ENCODE peak calls at places on chromosomes 13 and 19, in four cellular contexts. U is breast epithelium, Q is tibial artery, R is neural crest cell. K is an unnamed sample.

GRCh38 chr13:94656766-94657165 is 55.1 kb downstream of the GPR180 start:
- DNase-seq in U (no peak), Q (no peak), R (no peak), K (no peak)

GRCh38 chr19:53659292-53659691 is 27.5 kb downstream of the DPRX start:
- DNase-seq in U (peak; percentile 31), Q (no peak), R (peak; percentile 35), K (peak; percentile 31)

GRCh38 chr19:33500586-33500985 is 21.0 kb downstream of the PEPD start:
- DNase-seq in U (no peak), Q (no peak), R (no peak), K (no peak)

GRCh38 chr13:32448224-32448623 is 20.3 kb upstream of the N4BP2L1 start:
- DNase-seq in U (no peak), Q (no peak), R (no peak), K (no peak)

GRCh38 chr13:114279146-114279545 is 2.3 kb upstream of the UPF3A start:
- DNase-seq in U (no peak), Q (no peak), R (no peak), K (no peak)

GRCh38 chr19:49490287-49491029 is 3.0 kb downstream of the RPL13A start:
- DNase-seq in U (no peak), Q (no peak), R (no peak), K (no peak)

GRCh38 chr19:9741476-9742171 is 26.9 kb downstream of the ZNF846 start:
- DNase-seq in U (no peak), Q (no peak), R (no peak), K (no peak)

GRCh38 chr13:102870677-102871415 is 25.0 kb downstream of the ERCC5 start:
- DNase-seq in U (no peak), Q (no peak), R (peak; percentile 53), K (peak; percentile 56)

GRCh38 chr19:36916991-36917390 is 859 bp downstream of the ZNF568 start:
- DNase-seq in U (no peak), Q (no peak), R (no peak), K (no peak)

DNA sequence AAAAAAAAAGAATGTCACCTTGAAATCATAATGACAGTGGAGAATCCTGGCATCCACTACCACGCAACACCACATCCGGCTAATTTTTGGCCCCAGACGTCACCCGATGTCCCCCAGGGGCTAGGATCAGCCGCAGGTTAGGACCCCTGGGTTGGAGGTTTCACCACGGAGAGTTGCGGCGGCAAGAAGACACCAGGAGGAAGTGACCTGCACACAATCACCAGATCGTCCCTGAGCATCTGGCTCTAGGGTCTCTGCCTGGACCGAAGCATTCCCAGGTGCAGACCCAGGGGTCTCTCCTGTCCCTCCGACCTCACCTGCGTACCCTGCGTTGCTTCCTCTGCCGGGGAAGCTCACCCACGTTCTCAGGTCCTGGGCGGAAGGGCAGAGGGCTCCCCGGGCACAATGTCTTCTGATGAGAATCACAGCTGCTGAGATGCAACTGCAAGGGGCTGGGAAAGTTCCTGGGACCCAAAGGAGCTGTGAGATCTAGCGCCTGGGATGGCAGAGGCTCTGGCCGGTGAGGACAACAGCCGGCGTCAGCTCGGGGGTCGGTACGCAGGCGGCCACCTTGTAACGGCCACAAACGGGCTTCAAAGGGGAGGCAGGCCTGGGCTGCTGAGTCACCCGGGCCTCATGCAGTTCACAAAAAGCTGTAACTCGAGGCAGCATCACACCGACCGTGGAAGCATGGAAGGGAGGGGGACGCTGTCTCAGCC is 111.2 kb downstream of the GADD45B start:
- DNase-seq in U (no peak), Q (peak; percentile 15), R (no peak), K (no peak)
- TF ChIP-seq CTCF in U (no peak), Q (no peak), R (no peak), K (no peak)

GRCh38 chr19:50793558-50794065 is 3.4 kb downstream of the ACP4 start:
- DNase-seq in U (no peak), Q (no peak), R (no peak), K (no peak)

GRCh38 chr19:50794074-50794777 is 4.0 kb downstream of the ACP4 start:
- DNase-seq in U (no peak), Q (no peak), R (no peak), K (no peak)

GRCh38 chr19:50796128-50796633 is 6.0 kb downstream of the ACP4 start:
- DNase-seq in U (no peak), Q (no peak), R (no peak), K (no peak)

GRCh38 chr19:50795665-50796073 is 5.5 kb downstream of the ACP4 start:
- DNase-seq in U (no peak), Q (no peak), R (no peak), K (no peak)

GRCh38 chr19:50794778-50795664 is 4.8 kb downstream of the ACP4 start:
- DNase-seq in U (no peak), Q (no peak), R (no peak), K (no peak)
- TF ChIP-seq CTCF in U (no peak), Q (no peak), R (peak; percentile 23), K (no peak)

GRCh38 chr19:45886427-45887310 is 728 bp upstream of the IRF2BP1 start:
- DNase-seq in U (peak; percentile 86), Q (peak; percentile 91), R (peak; percentile 83), K (peak; percentile 88)

GRCh38 chr19:45884682-45885555 is 1.0 kb downstream of the IRF2BP1 start:
- DNase-seq in U (peak; percentile 46), Q (no peak), R (no peak), K (no peak)

GRCh38 chr19:45883881-45884681 is 1.9 kb downstream of the IRF2BP1 start:
- DNase-seq in U (no peak), Q (no peak), R (no peak), K (no peak)

GRCh38 chr19:45887311-45887710 is 1.4 kb upstream of the IRF2BP1 start:
- DNase-seq in U (no peak), Q (no peak), R (no peak), K (no peak)

GRCh38 chr19:45885556-45886426 is at the start of gene IRF2BP1:
- DNase-seq in U (peak; percentile 93), Q (peak; percentile 94), R (peak; percentile 82), K (peak; percentile 83)
- TF ChIP-seq CTCF in U (no peak), Q (peak; percentile 9), R (no peak), K (no peak)

GRCh38 chr19:56543776-56544175 is 5.0 kb downstream of the ZFP28 start:
- DNase-seq in U (no peak), Q (no peak), R (no peak), K (no peak)

DNA sequence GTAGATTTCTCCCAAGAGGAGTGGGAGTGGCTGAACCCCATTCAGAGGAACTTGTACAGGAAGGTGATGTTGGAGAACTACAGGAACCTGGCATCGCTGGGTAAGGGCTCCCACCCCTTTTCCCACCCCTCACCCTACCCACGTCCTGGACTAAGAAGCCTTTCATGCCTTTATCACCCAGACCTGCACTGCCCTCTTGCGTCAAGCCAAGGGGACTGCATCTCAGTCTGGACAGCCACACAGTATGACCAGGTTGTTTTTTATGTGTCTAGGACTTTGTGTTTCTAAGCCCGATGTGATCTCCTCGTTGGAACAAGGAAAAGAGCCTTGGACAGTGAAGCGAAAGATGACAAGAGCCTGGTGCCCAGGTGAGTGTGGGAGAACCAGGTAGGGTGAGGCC is 8.8 kb downstream of the ZFP28 start:
- DNase-seq in U (no peak), Q (no peak), R (no peak), K (no peak)
- TF ChIP-seq CTCF in U (no peak), Q (no peak), R (no peak), K (no peak)

GRCh38 chr19:35045667-35046300 is 4.3 kb downstream of the HPN start:
- DNase-seq in U (no peak), Q (peak; percentile 39), R (no peak), K (peak; percentile 36)
- TF ChIP-seq CTCF in U (no peak), Q (no peak), R (peak; percentile 38), K (no peak)

DNA sequence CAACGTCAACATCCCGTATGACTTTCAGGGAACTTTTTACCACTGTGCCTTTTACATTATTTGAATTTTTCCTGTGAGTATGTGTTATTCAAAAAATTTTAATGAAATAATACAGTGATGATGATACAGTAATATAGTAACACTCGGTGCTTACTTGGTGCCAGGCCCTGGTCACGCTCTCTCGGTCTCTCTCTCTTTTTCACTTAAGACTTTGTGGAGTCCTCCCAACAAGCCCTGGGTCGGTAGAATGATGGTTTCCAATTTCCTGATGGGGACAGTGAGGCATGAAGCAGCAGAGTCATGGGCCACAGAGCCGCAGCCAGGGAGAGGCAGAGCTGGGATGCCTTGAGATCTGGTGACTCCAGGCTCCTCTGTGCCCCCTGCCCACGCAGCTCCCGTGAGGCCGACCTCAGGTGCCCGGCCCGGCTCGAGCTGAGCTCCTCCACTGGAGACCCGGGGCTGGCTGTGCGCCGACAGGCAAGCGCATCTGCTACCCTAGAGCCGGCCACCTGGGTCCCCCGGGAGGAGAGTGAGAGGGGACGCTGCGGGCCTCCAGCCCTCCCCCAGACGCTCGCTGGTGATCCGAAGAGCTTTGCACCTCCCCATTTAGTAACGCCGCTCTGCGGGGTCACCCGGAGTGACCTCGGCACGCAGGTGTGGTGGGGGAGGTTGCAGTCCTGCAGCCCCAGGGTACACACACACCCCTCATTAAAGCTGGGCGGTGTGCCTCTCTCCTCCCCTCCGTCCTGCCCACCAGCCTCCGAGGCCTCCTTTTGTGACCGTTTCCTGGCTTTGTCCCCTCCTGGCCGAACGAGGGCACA is 4.4 kb upstream of the SBK3 start:
- DNase-seq in U (no peak), Q (no peak), R (peak; percentile 16), K (peak; percentile 56)
- TF ChIP-seq CTCF in U (no peak), Q (no peak), R (no peak), K (no peak)